ENCODE peak calls at places on chromosomes 4 and X, in eight cellular contexts. One of them, this sample, is unnamed.

GRCh38 chrX:22300130-22300529 is 27.4 kb downstream of the CBLL2 start:
- DNase-seq in colonic mucosa: no peak
- DNase-seq in fibroblast of lung: peak
- DNase-seq in astrocyte: peak
- DNase-seq in GM12878: no peak
- DNase-seq in HCT116: peak
- DNase-seq in PC-3: peak
- DNase-seq in keratinocyte: no peak
- DNase-seq in this sample: no peak

GRCh38 chr4:176534566-176534965 is 214.8 kb downstream of the SPCS3 start:
- DNase-seq in colonic mucosa: no peak
- DNase-seq in fibroblast of lung: peak
- DNase-seq in PC-3: peak
- DNase-seq in HCT116: no peak
- DNase-seq in astrocyte: peak
- DNase-seq in keratinocyte: no peak
- DNase-seq in GM12878: no peak
- DNase-seq in this sample: no peak

GRCh38 chrX:39504227-39504626 is 593.5 kb downstream of the BCOR start:
- DNase-seq in PC-3: no peak
- DNase-seq in HCT116: no peak
- DNase-seq in fibroblast of lung: no peak
- DNase-seq in keratinocyte: no peak
- DNase-seq in GM12878: no peak
- DNase-seq in astrocyte: no peak
- DNase-seq in colonic mucosa: no peak
- DNase-seq in this sample: no peak

GRCh38 chr4:112693507-112693906 is 56.6 kb downstream of the LARP7 start:
- DNase-seq in HCT116: no peak
- DNase-seq in keratinocyte: no peak
- DNase-seq in astrocyte: no peak
- DNase-seq in colonic mucosa: no peak
- DNase-seq in PC-3: no peak
- DNase-seq in fibroblast of lung: no peak
- DNase-seq in GM12878: no peak
- DNase-seq in this sample: no peak

GRCh38 chr4:37666625-37667071 is 19.5 kb downstream of the RELL1 start:
- DNase-seq in keratinocyte: peak
- DNase-seq in astrocyte: peak
- DNase-seq in fibroblast of lung: peak
- DNase-seq in colonic mucosa: peak
- DNase-seq in PC-3: peak
- DNase-seq in HCT116: peak
- DNase-seq in GM12878: no peak
- DNase-seq in this sample: peak

GRCh38 chrX:49043220-49043986 is at the start of gene TFE3:
- DNase-seq in GM12878: peak
- DNase-seq in astrocyte: peak
- DNase-seq in fibroblast of lung: peak
- DNase-seq in colonic mucosa: peak
- DNase-seq in keratinocyte: peak
- DNase-seq in PC-3: peak
- DNase-seq in HCT116: peak
- DNase-seq in this sample: peak

GRCh38 chr4:23930750-23931488 is 41.1 kb upstream of the PPARGC1A start:
- DNase-seq in astrocyte: peak
- DNase-seq in colonic mucosa: peak
- DNase-seq in keratinocyte: no peak
- DNase-seq in GM12878: no peak
- DNase-seq in fibroblast of lung: peak
- DNase-seq in PC-3: no peak
- DNase-seq in HCT116: no peak
- DNase-seq in this sample: peak

GRCh38 chrX:63275127-63275526 is 76.0 kb downstream of the SPIN4 start:
- DNase-seq in colonic mucosa: peak
- DNase-seq in fibroblast of lung: no peak
- DNase-seq in GM12878: peak
- DNase-seq in astrocyte: no peak
- DNase-seq in HCT116: peak
- DNase-seq in PC-3: peak
- DNase-seq in keratinocyte: no peak
- DNase-seq in this sample: no peak

GRCh38 chr4:89009653-89010369 is 47.2 kb downstream of the FAM13A start:
- DNase-seq in colonic mucosa: no peak
- DNase-seq in PC-3: no peak
- DNase-seq in keratinocyte: no peak
- DNase-seq in GM12878: no peak
- DNase-seq in fibroblast of lung: no peak
- DNase-seq in astrocyte: no peak
- DNase-seq in HCT116: no peak
- DNase-seq in this sample: no peak

GRCh38 chr4:38495481-38495880 is 168.5 kb upstream of the KLF3 start:
- DNase-seq in astrocyte: no peak
- DNase-seq in colonic mucosa: no peak
- DNase-seq in keratinocyte: no peak
- DNase-seq in HCT116: no peak
- DNase-seq in PC-3: no peak
- DNase-seq in fibroblast of lung: no peak
- DNase-seq in GM12878: no peak
- DNase-seq in this sample: no peak

GRCh38 chr4:125084608-125085007 is 230.1 kb upstream of the FAT4 start:
- DNase-seq in colonic mucosa: no peak
- DNase-seq in fibroblast of lung: no peak
- DNase-seq in astrocyte: no peak
- DNase-seq in PC-3: no peak
- DNase-seq in keratinocyte: no peak
- DNase-seq in HCT116: no peak
- DNase-seq in GM12878: no peak
- DNase-seq in this sample: no peak

GRCh38 chrX:150712619-150713018 is 19.4 kb downstream of the MTMR1 start:
- DNase-seq in colonic mucosa: no peak
- DNase-seq in astrocyte: no peak
- DNase-seq in fibroblast of lung: no peak
- DNase-seq in PC-3: no peak
- DNase-seq in HCT116: no peak
- DNase-seq in keratinocyte: no peak
- DNase-seq in GM12878: no peak
- DNase-seq in this sample: no peak

GRCh38 chr4:166882221-166882620 is 352.1 kb downstream of the SPOCK3 start:
- DNase-seq in HCT116: no peak
- DNase-seq in keratinocyte: no peak
- DNase-seq in GM12878: no peak
- DNase-seq in fibroblast of lung: no peak
- DNase-seq in PC-3: no peak
- DNase-seq in astrocyte: no peak
- DNase-seq in colonic mucosa: no peak
- DNase-seq in this sample: no peak

GRCh38 chr4:7121174-7121573 is 53.3 kb upstream of the GRPEL1 start:
- DNase-seq in astrocyte: no peak
- DNase-seq in keratinocyte: no peak
- DNase-seq in HCT116: no peak
- DNase-seq in GM12878: no peak
- DNase-seq in fibroblast of lung: no peak
- DNase-seq in colonic mucosa: no peak
- DNase-seq in PC-3: no peak
- DNase-seq in this sample: peak

GRCh38 chr4:86452323-86452995 is 92.6 kb upstream of the MAPK10 start:
- DNase-seq in GM12878: no peak
- DNase-seq in keratinocyte: no peak
- DNase-seq in astrocyte: no peak
- DNase-seq in HCT116: no peak
- DNase-seq in PC-3: no peak
- DNase-seq in colonic mucosa: no peak
- DNase-seq in fibroblast of lung: no peak
- DNase-seq in this sample: no peak

GRCh38 chr4:150211821-150212445 is 133.7 kb downstream of the DCLK2 start:
- DNase-seq in fibroblast of lung: no peak
- DNase-seq in PC-3: no peak
- DNase-seq in HCT116: no peak
- DNase-seq in keratinocyte: no peak
- DNase-seq in astrocyte: no peak
- DNase-seq in colonic mucosa: no peak
- DNase-seq in GM12878: no peak
- DNase-seq in this sample: no peak

GRCh38 chr4:158534727-158535126 is 13.0 kb downstream of the RXFP1 start:
- DNase-seq in colonic mucosa: no peak
- DNase-seq in fibroblast of lung: no peak
- DNase-seq in GM12878: no peak
- DNase-seq in astrocyte: no peak
- DNase-seq in HCT116: no peak
- DNase-seq in PC-3: no peak
- DNase-seq in keratinocyte: no peak
- DNase-seq in this sample: no peak

GRCh38 chr4:95268819-95269565 is 279.8 kb downstream of the UNC5C start:
- DNase-seq in PC-3: peak
- DNase-seq in fibroblast of lung: peak
- DNase-seq in colonic mucosa: no peak
- DNase-seq in GM12878: no peak
- DNase-seq in keratinocyte: no peak
- DNase-seq in HCT116: no peak
- DNase-seq in astrocyte: peak
- DNase-seq in this sample: peak

GRCh38 chrX:17839269-17839668 is 21.8 kb downstream of the RAI2 start:
- DNase-seq in keratinocyte: no peak
- DNase-seq in astrocyte: no peak
- DNase-seq in fibroblast of lung: no peak
- DNase-seq in colonic mucosa: no peak
- DNase-seq in GM12878: no peak
- DNase-seq in HCT116: no peak
- DNase-seq in PC-3: no peak
- DNase-seq in this sample: no peak

GRCh38 chrX:130770615-130771014 is 132.4 kb downstream of the ENOX2 start:
- DNase-seq in GM12878: no peak
- DNase-seq in astrocyte: peak
- DNase-seq in fibroblast of lung: peak
- DNase-seq in colonic mucosa: no peak
- DNase-seq in HCT116: peak
- DNase-seq in keratinocyte: peak
- DNase-seq in PC-3: peak
- DNase-seq in this sample: no peak

GRCh38 chr4:56435748-56436442 is at the start of gene PAICS:
- DNase-seq in PC-3: peak
- DNase-seq in GM12878: peak
- DNase-seq in HCT116: peak
- DNase-seq in keratinocyte: peak
- DNase-seq in astrocyte: peak
- DNase-seq in fibroblast of lung: peak
- DNase-seq in colonic mucosa: peak
- DNase-seq in this sample: peak

GRCh38 chr4:84750260-84750955 is 167.5 kb downstream of the CDS1 start:
- DNase-seq in colonic mucosa: no peak
- DNase-seq in keratinocyte: peak
- DNase-seq in astrocyte: peak
- DNase-seq in PC-3: peak
- DNase-seq in fibroblast of lung: peak
- DNase-seq in HCT116: peak
- DNase-seq in GM12878: no peak
- DNase-seq in this sample: no peak

GRCh38 chr4:112185740-112186670 is 40.8 kb downstream of the FAM241A start:
- DNase-seq in GM12878: no peak
- DNase-seq in HCT116: no peak
- DNase-seq in PC-3: no peak
- DNase-seq in colonic mucosa: no peak
- DNase-seq in astrocyte: no peak
- DNase-seq in fibroblast of lung: no peak
- DNase-seq in keratinocyte: no peak
- DNase-seq in this sample: no peak

GRCh38 chrX:54808605-54809483 is 1.3 kb downstream of the MAGED2 start:
- DNase-seq in astrocyte: peak
- DNase-seq in fibroblast of lung: peak
- DNase-seq in colonic mucosa: peak
- DNase-seq in keratinocyte: peak
- DNase-seq in GM12878: peak
- DNase-seq in HCT116: peak
- DNase-seq in PC-3: peak
- DNase-seq in this sample: peak
- H3K4me3 ChIP-seq in astrocyte: peak
- H3K4me3 ChIP-seq in fibroblast of lung: peak
- H3K4me3 ChIP-seq in colonic mucosa: peak
- H3K4me3 ChIP-seq in keratinocyte: peak
- H3K4me3 ChIP-seq in GM12878: peak
- H3K4me3 ChIP-seq in HCT116: peak
- H3K4me3 ChIP-seq in PC-3: peak
- H3K4me3 ChIP-seq in this sample: peak

DNA sequence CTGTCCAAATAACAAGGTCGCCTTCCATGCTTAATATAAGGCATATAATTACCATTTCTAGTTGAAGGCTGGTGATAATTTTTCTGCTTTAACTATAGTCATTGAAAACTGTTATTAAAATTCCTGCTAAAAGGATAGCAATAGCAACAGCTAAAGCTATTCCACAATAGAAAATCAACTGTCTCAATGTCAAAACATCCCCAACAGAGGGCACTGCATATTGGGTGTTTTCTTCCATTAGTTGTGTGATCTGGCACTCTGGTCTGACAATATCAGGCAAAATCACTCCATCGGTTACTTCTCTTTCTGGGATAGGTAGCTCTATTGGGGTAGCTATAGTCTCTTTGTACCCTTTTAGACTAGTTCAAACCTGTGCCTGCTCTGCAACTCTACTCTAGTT is 53.5 kb downstream of the TMPRSS11F start:
- DNase-seq in colonic mucosa: no peak
- DNase-seq in PC-3: peak
- DNase-seq in keratinocyte: no peak
- DNase-seq in fibroblast of lung: no peak
- DNase-seq in GM12878: no peak
- DNase-seq in HCT116: no peak
- DNase-seq in astrocyte: no peak
- DNase-seq in this sample: no peak
- TF ChIP-seq CTCF in colonic mucosa: no peak
- TF ChIP-seq CTCF in PC-3: peak
- TF ChIP-seq CTCF in keratinocyte: no peak
- TF ChIP-seq CTCF in fibroblast of lung: no peak
- TF ChIP-seq CTCF in GM12878: no peak
- TF ChIP-seq CTCF in HCT116: peak
- TF ChIP-seq CTCF in astrocyte: no peak
- TF ChIP-seq CTCF in this sample: no peak

DNA sequence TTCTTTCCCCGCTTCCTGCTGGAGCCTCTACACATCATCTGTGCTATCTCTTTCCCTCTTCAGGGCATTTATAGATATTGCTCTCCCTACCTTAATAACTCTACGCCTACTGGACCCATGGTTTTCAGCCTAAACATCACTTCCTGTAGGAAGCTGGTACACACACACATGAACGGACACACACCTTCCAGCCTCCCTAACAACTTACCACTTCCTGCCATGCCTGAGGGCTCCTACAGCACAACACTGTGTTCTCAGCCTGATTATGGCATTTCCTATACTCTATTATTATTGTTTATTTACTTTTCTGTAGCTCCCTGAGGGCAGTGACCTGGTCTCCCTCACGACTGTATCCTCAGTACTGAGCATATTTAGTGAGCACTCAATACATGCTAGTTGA is 163.6 kb upstream of the MAP3K15 start:
- DNase-seq in keratinocyte: no peak
- DNase-seq in GM12878: peak
- DNase-seq in HCT116: no peak
- DNase-seq in astrocyte: no peak
- DNase-seq in fibroblast of lung: no peak
- DNase-seq in PC-3: peak
- DNase-seq in colonic mucosa: no peak
- DNase-seq in this sample: no peak
- H3K9ac ChIP-seq in keratinocyte: no peak
- H3K9ac ChIP-seq in GM12878: no peak
- H3K9ac ChIP-seq in HCT116: no peak
- H3K9ac ChIP-seq in astrocyte: no peak
- H3K9ac ChIP-seq in fibroblast of lung: no peak
- H3K9ac ChIP-seq in PC-3: no peak
- H3K9ac ChIP-seq in colonic mucosa: no peak
- H3K9ac ChIP-seq in this sample: no peak

GRCh38 chr4:140602714-140603113 is 34.0 kb upstream of the UCP1 start:
- DNase-seq in astrocyte: no peak
- DNase-seq in PC-3: no peak
- DNase-seq in keratinocyte: no peak
- DNase-seq in colonic mucosa: no peak
- DNase-seq in fibroblast of lung: no peak
- DNase-seq in HCT116: no peak
- DNase-seq in GM12878: no peak
- DNase-seq in this sample: no peak
- H3K4me3 ChIP-seq in astrocyte: no peak
- H3K4me3 ChIP-seq in PC-3: no peak
- H3K4me3 ChIP-seq in keratinocyte: no peak
- H3K4me3 ChIP-seq in colonic mucosa: no peak
- H3K4me3 ChIP-seq in fibroblast of lung: no peak
- H3K4me3 ChIP-seq in HCT116: no peak
- H3K4me3 ChIP-seq in GM12878: no peak
- H3K4me3 ChIP-seq in this sample: no peak